ENCODE peak calls at places on chromosomes 1 and 21, in five cellular contexts. K, C, E, Q and A are unnamed samples. For H3K4me1, the result is how much of the 10 kb centered on the place peaks cover.

GRCh38 chr1:68147534-68147933 is 84.8 kb downstream of the WLS start:
- DNase-seq in K (no peak), C (no peak), E (no peak), Q (no peak), A (no peak)

GRCh38 chr1:8162168-8162567 is 136.1 kb upstream of the ERRFI1 start:
- DNase-seq in K (no peak), C (no peak), E (no peak), Q (no peak), A (no peak)

GRCh38 chr1:93593868-93594602 is 87.6 kb downstream of the BCAR3 start:
- DNase-seq in K (no peak), C (no peak), E (peak), Q (no peak), A (no peak)

GRCh38 chr1:45979074-45979777 is 153.2 kb downstream of the PIK3R3 start:
- DNase-seq in K (no peak), C (no peak), E (peak), Q (peak), A (no peak)

GRCh38 chr1:230819976-230820375 is 48.3 kb downstream of the C1orf198 start:
- DNase-seq in K (no peak), C (no peak), E (no peak), Q (no peak), A (no peak)

GRCh38 chr21:22892757-22893156 is 1894.5 kb downstream of the NCAM2 start:
- DNase-seq in K (no peak), C (no peak), E (no peak), Q (no peak), A (no peak)

GRCh38 chr1:87916965-87917364 is 588.3 kb downstream of the LMO4 start:
- DNase-seq in K (no peak), C (no peak), E (peak), Q (peak), A (no peak)

GRCh38 chr1:157496121-157496526 is 56.2 kb downstream of the FCRL5 start:
- DNase-seq in K (peak), C (no peak), E (peak), Q (peak), A (no peak)

GRCh38 chr1:20355828-20356735 is 65.4 kb downstream of the VWA5B1 start:
- DNase-seq in K (no peak), C (no peak), E (no peak), Q (peak), A (no peak)

GRCh38 chr1:166960871-166961474 is 14.4 kb downstream of the ILDR2 start:
- DNase-seq in K (no peak), C (no peak), E (no peak), Q (no peak), A (no peak)

GRCh38 chr1:170592591-170593111 is 60.7 kb downstream of the GORAB start:
- DNase-seq in K (no peak), C (no peak), E (no peak), Q (peak), A (no peak)

GRCh38 chr1:5369223-5369622 is 623.0 kb downstream of the NPHP4 start:
- DNase-seq in K (no peak), C (no peak), E (no peak), Q (no peak), A (no peak)

GRCh38 chr1:193070942-193071341 is 11.5 kb downstream of the RO60 start:
- DNase-seq in K (no peak), C (no peak), E (no peak), Q (no peak), A (no peak)

GRCh38 chr21:33643658-33644311 is 1.5 kb downstream of the ITSN1 start:
- DNase-seq in K (no peak), C (no peak), E (peak), Q (peak), A (no peak)

GRCh38 chr1:75908717-75909152 is 23.5 kb downstream of the ASB17 start:
- DNase-seq in K (no peak), C (peak), E (peak), Q (peak), A (no peak)

GRCh38 chr1:175900171-175900570 is 156.8 kb upstream of the TNR start:
- DNase-seq in K (no peak), C (no peak), E (peak), Q (peak), A (no peak)

GRCh38 chr1:208059328-208060017 is 148.5 kb upstream of the CD34 start:
- DNase-seq in K (no peak), C (no peak), E (no peak), Q (no peak), A (no peak)

GRCh38 chr1:198936371-198937083 is 297.7 kb downstream of the PTPRC start:
- DNase-seq in K (no peak), C (no peak), E (peak), Q (peak), A (no peak)

GRCh38 chr1:92356956-92357355 is 58.1 kb downstream of the RPAP2 start:
- DNase-seq in K (no peak), C (no peak), E (peak), Q (peak), A (no peak)

GRCh38 chr1:85801520-85801919 is 93.3 kb upstream of the ZNHIT6 start:
- DNase-seq in K (no peak), C (no peak), E (peak), Q (peak), A (no peak)

GRCh38 chr1:19209439-19209989 is 552 bp downstream of the UBR4 start:
- DNase-seq in K (peak), C (no peak), E (peak), Q (peak), A (no peak)

GRCh38 chr1:153520818-153521476 is 14.8 kb downstream of the S100A6 start:
- DNase-seq in K (no peak), C (no peak), E (no peak), Q (no peak), A (no peak)

GRCh38 chr1:31855038-31855845 is 39.4 kb upstream of the SPOCD1 start:
- DNase-seq in K (no peak), C (no peak), E (peak), Q (peak), A (no peak)
- H3K27ac ChIP-seq in K (no peak), C (no peak), E (no peak), Q (peak), A (no peak)

DNA sequence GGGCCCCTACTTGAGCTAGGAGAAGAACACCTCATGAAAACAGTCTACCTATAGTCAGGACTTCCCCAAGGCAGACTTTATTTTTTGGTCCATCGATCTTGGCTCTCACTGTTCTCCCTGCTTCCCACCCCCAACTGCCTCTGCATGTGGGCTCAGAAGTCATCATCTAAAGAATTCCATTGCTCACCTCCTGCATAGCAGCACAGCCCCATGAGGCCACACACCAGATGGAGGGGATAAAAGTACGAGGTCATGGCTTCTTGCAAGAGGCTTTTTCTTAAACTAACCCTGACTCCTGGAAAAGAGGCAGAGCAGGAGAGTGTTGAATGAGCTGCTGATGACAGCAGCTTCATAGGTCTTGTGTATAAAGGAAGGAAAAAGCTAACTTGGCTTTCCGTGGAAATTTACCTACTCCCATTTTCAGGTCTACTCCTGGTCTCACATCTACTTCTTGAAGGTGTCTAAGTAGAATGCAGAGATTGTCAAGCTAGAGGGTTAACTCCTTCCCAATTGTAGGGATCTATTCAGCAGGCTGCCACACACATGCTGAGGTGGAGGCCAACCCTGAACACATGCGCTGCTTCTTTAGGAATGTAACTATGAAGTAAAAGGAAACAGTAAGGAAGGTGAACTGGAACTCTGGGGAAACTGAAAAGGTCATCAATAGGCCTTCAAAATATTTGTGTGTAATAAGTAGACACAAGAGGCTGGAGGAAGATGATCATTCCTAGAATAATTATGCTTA is 18.7 kb downstream of the WNT2B start:
- DNase-seq in K (no peak), C (no peak), E (peak), Q (peak), A (no peak)
- H3K4me1 ChIP-seq in K (under half), C (under half), E (under half), Q (half or more), A (under half)

GRCh38 chr1:7036393-7036792 is 251.1 kb downstream of the CAMTA1 start:
- DNase-seq in K (no peak), C (no peak), E (no peak), Q (no peak), A (no peak)

DNA sequence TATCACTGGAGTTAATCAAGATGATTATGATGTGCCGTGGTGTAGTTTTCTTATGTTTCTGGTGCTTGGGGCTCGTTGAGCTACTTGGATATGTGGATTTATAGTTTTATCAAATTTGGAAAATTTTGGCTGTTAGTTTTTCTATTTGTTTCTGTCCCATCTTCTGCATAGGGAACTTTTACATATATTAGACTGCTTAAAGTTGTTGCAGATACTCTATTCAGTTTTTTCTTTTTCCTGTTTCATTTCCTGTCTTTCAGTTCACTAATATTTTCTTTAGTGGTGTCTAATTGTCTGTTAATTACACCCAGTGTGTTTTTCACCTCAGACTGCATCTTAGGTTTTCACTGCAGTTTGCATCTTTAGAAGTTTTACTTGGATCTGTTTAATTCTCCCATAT is 247.7 kb downstream of the CAMTA1 start:
- DNase-seq in K (no peak), C (no peak), E (no peak), Q (no peak), A (no peak)
- H3K27ac ChIP-seq in K (no peak), C (no peak), E (no peak), Q (no peak), A (no peak)

DNA sequence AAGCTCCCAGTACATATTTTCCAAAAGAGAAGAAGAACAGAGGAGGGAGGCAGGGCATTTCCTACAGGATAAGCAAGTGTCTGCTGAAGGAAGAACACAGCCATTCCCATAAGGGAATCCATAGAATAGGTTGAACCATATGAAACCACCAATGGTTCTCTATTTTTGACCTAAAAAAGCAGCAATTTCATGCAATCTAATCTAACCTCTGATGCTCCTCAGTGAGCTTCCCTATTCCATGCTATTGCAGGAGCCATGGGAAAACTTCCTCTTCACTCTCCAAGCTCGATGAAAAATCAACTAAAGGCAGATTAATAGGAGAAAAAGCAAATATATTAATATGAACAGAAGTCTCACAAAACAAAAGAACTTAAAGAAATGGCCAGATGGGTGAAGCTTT is 50.5 kb downstream of the SIPA1L2 start:
- DNase-seq in K (no peak), C (no peak), E (no peak), Q (no peak), A (no peak)
- H3K4me1 ChIP-seq in K (under half), C (under half), E (under half), Q (under half), A (under half)

GRCh38 chr1:206508956-206509355 is 1.6 kb downstream of the RASSF5 start:
- DNase-seq in K (no peak), C (no peak), E (peak), Q (peak), A (no peak)
- H3K27ac ChIP-seq in K (peak), C (no peak), E (no peak), Q (no peak), A (no peak)

GRCh38 chr1:214448536-214448935 is 102.9 kb downstream of the PTPN14 start:
- DNase-seq in K (no peak), C (no peak), E (no peak), Q (no peak), A (no peak)
- H3K4me1 ChIP-seq in K (under half), C (under half), E (under half), Q (half or more), A (under half)

DNA sequence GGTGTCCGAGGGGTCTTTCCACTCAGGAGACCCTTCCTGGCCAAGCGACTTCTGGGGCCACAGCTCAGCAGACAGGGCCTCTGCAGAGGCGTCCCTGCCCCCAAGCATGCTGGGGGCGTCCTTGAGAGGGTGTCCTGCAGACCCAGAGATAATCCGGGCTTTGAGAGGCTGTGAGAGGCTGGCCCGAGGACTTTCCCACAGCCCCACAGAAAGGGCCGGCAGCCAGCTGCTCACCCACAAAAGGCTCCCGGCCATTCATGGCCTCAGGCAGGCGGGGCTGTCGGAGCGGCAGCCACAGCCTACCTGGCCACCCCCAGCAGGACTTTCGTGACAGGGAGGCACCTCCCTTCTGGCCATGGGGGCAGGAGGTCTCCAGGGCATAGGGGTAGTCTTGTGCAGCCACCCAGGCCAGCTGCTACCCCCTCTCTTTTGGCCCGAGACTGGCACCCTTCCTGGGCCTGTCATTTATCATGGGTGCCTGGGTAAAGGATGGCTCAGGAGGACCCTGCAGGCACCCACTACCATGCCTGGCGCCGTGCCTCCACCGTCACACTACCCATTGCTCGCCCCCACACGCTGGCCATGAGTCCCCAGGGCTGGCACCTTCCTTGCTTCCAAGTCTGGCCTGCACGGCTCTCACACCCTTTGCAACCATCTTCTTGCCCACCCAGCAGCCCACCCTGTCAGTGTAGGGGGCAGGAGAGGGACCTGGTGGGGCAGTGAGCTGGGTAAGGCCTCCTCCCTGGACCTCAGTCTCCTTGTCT is 11.1 kb upstream of the TNFRSF14 start:
- DNase-seq in K (no peak), C (no peak), E (no peak), Q (no peak), A (no peak)
- H3K27ac ChIP-seq in K (peak), C (no peak), E (no peak), Q (no peak), A (peak)

GRCh38 chr1:210779259-210779658 is 354.7 kb downstream of the KCNH1 start:
- DNase-seq in K (no peak), C (no peak), E (no peak), Q (no peak), A (no peak)
- H3K4me1 ChIP-seq in K (under half), C (under half), E (under half), Q (under half), A (under half)